ENCODE peak calls at places on chromosomes 13 and 19, in four cellular contexts. Y is H1, Q is GM12878, P is K562. V is an unnamed sample.
A peak's percentile ranks its signal among the peaks of the same experiment; 100 is the strongest.

GRCh38 chr13:31227870-31228269 is 28.1 kb downstream of the B3GLCT start:
- DNase-seq in Q (no peak), Y (no peak), P (no peak), V (no peak)

GRCh38 chr13:83378901-83379300 is 503.4 kb downstream of the SLITRK1 start:
- DNase-seq in Q (no peak), Y (no peak), P (no peak), V (no peak)

GRCh38 chr19:56097306-56097705 is 23.8 kb downstream of the ZNF787 start:
- DNase-seq in P (no peak), Q (no peak), Y (no peak), V (no peak)

GRCh38 chr19:18017275-18018083 is 9.5 kb downstream of the ARRDC2 start:
- DNase-seq in Q (no peak), Y (no peak), P (no peak), V (no peak)

GRCh38 chr19:55697069-55697440 is 22.0 kb downstream of the EPN1 start:
- DNase-seq in Q (no peak), P (no peak), Y (no peak), V (no peak)

GRCh38 chr13:67229438-67230242 is 496 bp downstream of the PCDH9 start:
- DNase-seq in Y (no peak), P (no peak), Q (no peak), V (no peak)

GRCh38 chr19:19342086-19343015 is 21.7 kb downstream of the MAU2 start:
- DNase-seq in Y (peak; percentile 71), P (peak; percentile 83), Q (no peak), V (peak; percentile 26)

GRCh38 chr13:79108914-79109643 is 297.0 kb downstream of the RBM26 start:
- DNase-seq in P (no peak), Q (peak; percentile 16), Y (no peak), V (no peak)

GRCh38 chr13:27450921-27451461 is 627 bp upstream of the MTIF3 start:
- DNase-seq in Y (no peak), P (peak; percentile 13), Q (no peak), V (peak; percentile 55)

GRCh38 chr19:31285744-31286143 is 63.5 kb downstream of the TSHZ3 start:
- DNase-seq in Y (no peak), P (no peak), Q (no peak), V (no peak)

GRCh38 chr19:9289231-9289884 is 20.3 kb downstream of the ZNF699 start:
- DNase-seq in P (no peak), Q (no peak), Y (no peak), V (no peak)

GRCh38 chr19:57583521-57584416 is at the start of gene ZIK1:
- DNase-seq in Y (peak; percentile 92), P (no peak), Q (peak; percentile 61), V (no peak)

GRCh38 chr19:57583104-57583520 is 833 bp upstream of the ZIK1 start:
- DNase-seq in P (no peak), Q (no peak), Y (no peak), V (no peak)

GRCh38 chr19:57576661-57577060 is 2.0 kb downstream of the ZNF416 start:
- DNase-seq in Y (no peak), Q (no peak), P (no peak), V (no peak)

GRCh38 chr19:57578487-57579205 is at the start of gene ZNF416:
- DNase-seq in Q (peak; percentile 97), P (peak; percentile 97), Y (peak; percentile 99), V (peak; percentile 99)
- H2AFZ ChIP-seq in Q (peak within 1 kb of the TSS; percentile 94), P (peak within 1 kb of the TSS; percentile 88), Y (peak within 1 kb of the TSS; percentile 20), V (peak within 1 kb of the TSS; percentile 78)

DNA sequence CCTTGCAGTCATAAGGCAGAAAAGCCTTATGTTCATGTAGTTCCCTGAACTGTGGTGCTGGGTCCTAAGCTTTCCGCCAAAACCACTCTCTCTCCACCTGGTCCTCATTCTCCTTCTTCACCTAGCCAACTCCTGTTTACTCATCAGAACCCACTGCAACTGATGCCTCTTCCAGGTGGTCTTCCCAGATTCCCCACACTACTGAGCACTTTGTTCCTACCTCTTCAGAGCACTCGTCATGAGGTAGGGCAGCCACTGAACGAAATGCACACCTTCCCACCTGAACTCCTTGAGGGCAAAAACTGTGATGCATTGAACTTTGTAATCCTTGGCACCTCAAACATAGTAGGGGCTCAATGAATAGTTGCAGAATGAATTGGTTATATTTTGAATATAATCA is 100.4 kb downstream of the DOCK9 start:
- DNase-seq in P (no peak), Y (no peak), Q (no peak), V (no peak)
- TF ChIP-seq EGR1 in P (no peak), Y (no peak), Q (no peak), V (no peak)

GRCh38 chr19:16326401-16327130 is 1.9 kb downstream of the KLF2 start:
- DNase-seq in Y (no peak), Q (no peak), P (no peak), V (no peak)
- H2AFZ ChIP-seq in Y (peak overlapping the region; percentile 92), Q (no peak overlapping the region), P (no peak overlapping the region), V (no peak overlapping the region)

GRCh38 chr19:29211562-29212416 is 1.2 kb downstream of the UQCRFS1 start:
- DNase-seq in P (peak; percentile 24), Q (no peak), Y (no peak), V (no peak)
- TF ChIP-seq EGR1 in P (peak; percentile 80), Q (no peak), Y (no peak), V (no peak)

DNA sequence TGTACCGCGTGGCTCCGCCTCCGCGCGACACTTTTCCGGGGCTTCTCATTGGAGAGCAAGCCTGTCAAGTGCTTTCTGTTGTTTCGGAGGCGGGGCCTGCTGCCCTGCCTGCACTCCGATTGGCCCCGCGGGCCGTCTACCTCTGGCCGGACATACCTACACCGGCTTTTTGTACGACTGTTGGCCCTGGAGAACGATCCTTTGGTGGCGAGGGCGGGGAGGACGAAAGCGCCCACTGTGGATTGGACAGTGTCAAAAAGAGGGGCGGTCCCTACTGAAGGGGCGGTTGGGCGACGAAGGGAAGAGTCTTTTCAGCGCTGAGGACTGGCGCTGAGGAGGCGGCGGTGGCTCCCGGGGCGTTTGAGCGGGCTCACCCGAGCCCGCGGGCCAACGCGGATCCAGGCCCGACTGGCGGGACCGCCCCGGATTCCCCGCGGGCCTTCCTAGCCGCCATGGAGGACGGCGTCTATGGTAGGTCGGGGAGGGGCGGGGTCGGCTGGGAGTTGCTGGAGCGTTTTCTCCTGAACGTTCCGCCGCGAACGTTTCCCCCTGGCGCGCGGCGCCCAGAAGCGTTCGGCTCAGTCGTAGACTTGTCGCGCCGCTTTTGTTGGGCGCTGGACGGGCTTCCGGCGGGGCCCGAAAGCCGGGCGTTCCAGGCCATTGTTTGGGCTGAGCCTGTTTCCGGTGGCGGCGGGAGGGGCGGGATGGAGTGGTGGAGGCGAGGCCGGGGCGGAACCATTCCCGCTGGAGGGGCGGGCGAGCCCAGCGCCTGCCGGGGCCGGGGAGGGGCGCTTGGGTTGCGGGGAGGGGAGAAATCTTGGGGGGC is at the start of gene CYTH2:
- DNase-seq in P (peak; percentile 95), Y (peak; percentile 100), Q (peak; percentile 99), V (peak; percentile 99)
- H2AFZ ChIP-seq in P (peak within 1 kb of the TSS; percentile 90), Y (no peak within 1 kb of the TSS), Q (peak within 1 kb of the TSS; percentile 95), V (no peak within 1 kb of the TSS)

DNA sequence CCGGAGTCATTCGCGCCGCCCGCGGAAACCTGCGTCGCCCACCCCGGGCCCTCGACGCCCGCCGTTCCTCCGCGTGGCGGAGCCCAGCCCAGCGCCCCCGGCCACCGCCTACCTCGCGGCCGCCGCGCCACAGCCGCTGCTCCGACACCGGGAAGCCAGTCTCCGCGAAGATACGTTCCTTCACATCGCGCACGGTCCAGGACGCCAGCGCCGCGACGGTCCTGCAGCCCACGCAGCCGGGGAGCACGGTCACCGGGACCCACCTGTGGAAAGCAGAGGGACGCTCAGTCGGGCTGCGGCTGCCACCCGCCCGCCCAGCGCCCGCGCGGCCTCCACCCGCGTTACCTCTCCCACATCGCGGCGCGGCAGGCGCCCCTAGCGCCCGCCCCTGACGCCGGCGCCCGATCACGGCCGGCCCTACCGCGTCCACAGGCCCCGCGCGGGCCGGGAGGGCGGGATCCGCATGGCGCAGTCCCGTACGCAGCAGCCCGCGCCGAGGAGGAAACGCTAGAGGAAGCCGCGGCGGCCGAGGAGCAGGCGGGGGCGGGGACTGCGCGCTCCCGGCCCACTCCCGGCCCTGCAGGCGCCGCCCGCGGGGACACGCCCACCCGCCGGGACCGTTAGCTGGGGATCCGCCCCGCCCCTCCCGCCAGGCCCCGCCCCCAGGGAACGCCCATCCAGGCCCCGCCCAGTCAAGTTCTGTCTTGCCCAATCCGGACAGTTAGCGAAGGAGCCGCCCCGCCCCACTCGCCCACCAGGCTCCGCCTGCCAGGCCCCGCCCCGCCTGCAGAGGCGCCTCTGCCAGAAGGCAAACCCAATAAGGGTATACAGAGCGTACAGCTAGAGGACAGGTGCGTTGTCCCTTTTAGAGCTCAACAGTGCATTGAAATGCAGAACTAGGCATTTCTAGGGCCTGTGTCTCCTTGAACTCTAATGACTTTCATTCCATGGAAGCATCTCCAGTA is 58.2 kb downstream of the SACS start:
- DNase-seq in Y (peak; percentile 84), P (peak; percentile 95), Q (peak; percentile 66), V (peak; percentile 77)
- TF ChIP-seq EGR1 in Y (no peak), P (no peak), Q (peak; percentile 74), V (no peak)

GRCh38 chr19:1853295-1854031 is 5.2 kb upstream of the REXO1 start:
- DNase-seq in Q (peak; percentile 43), Y (no peak), P (peak; percentile 58), V (peak; percentile 68)

GRCh38 chr19:1855040-1855827 is 7.0 kb upstream of the REXO1 start:
- DNase-seq in Y (peak; percentile 71), Q (peak; percentile 59), P (peak; percentile 89), V (peak; percentile 64)

GRCh38 chr19:1854032-1854541 is 5.8 kb upstream of the REXO1 start:
- DNase-seq in Y (no peak), Q (no peak), P (no peak), V (no peak)

GRCh38 chr19:1855828-1856255 is 7.5 kb downstream of the KLF16 start:
- DNase-seq in P (no peak), Q (no peak), Y (no peak), V (no peak)

DNA sequence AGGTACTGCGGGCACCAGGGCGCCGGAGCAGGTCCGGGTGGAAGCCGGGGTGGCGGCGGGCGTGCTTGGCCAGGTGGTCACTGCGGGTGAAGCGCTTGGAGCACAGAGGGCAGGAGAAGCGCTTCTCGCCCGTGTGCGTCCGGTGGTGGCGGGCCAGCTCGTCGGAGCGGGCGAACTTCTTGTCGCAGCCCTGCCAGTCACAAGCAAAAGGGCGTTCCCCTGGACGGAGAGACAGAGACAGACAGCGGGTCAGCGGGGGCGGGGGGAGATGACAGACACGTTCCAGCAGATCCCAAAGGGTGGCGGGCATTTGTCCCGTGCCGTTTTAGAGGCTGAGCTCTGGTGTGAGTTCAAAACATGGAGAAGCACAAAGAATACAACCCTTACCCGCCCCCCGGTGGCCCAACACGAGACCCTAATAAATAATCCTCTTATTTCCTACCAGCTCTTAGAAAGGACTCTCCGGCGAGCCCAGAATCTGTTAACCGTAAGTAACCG is 6.3 kb upstream of the REXO1 start:
- DNase-seq in P (no peak), Q (no peak), Y (no peak), V (no peak)
- H2AFZ ChIP-seq in P (no peak overlapping the region), Q (no peak overlapping the region), Y (no peak overlapping the region), V (no peak overlapping the region)

DNA sequence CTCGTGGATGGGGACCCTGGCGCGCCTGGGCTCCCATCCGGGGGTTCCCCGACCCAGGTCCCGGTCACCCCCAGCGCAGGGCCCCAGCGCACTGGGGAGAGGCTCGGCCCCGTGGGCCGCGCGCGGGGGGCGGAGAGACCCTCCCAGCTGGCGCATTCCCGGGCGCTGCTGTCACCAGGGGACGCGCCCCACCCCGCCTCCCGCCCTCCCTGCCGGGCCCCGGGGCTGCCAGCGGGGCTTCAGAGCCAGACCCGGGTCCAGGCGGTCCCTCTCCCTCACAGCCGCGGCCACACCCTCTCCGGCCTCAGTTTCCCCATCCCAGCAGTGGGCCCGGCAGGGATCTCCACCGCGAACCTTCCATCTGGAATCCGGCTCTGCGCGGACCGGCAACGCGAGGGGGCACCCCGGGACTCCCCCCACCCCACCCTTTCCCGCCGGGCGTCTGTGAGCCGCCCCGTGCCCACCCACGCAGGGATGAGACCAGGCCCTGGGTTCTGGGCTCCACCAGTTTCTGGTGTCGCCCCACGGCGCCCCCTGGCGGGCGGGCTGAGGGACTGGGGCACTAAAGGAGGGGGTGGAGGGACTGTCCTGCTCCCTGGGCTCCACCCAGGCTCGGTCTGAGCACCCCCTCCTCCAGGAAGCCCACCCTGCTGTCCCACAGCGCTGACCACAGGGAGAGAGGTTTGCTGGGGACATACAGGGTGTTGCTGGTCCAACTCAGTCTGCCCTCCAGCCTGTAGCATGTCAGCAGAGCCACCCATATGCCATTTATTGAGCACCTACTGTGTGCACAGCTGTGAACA is 874 bp upstream of the ADAMTSL5 start:
- DNase-seq in Y (no peak), P (peak; percentile 90), Q (no peak), V (peak; percentile 53)
- TF ChIP-seq EGR1 in Y (no peak), P (peak; percentile 95), Q (peak; percentile 68), V (peak; percentile 93)

V was measured in HCT116.